ENCODE peak calls at places on chromosomes 11 and 22, in ten cellular contexts. One of them, this sample, is unnamed.
A peak's percentile ranks its signal among the peaks of the same experiment; 100 is the strongest.

GRCh38 chr11:132024587-132025295 is 654.3 kb downstream of the NTM start:
- DNase-seq in neuronal stem cell: no peak
- DNase-seq in brain microvascular endothelial cell: peak; percentile 89
- DNase-seq in mesendoderm: peak; percentile 33
- DNase-seq in neural progenitor cell: no peak
- DNase-seq in upper lobe of right lung: no peak
- DNase-seq in HepG2: no peak
- DNase-seq in heart right ventricle: no peak
- DNase-seq in K562: no peak
- DNase-seq in CD4-positive, CD25-positive, alpha-beta regulatory T cell: no peak
- DNase-seq in this sample: no peak

GRCh38 chr22:26972281-26972680 is 314.9 kb downstream of the MIAT start:
- DNase-seq in brain microvascular endothelial cell: no peak
- DNase-seq in neural progenitor cell: no peak
- DNase-seq in upper lobe of right lung: no peak
- DNase-seq in CD4-positive, CD25-positive, alpha-beta regulatory T cell: no peak
- DNase-seq in heart right ventricle: no peak
- DNase-seq in HepG2: no peak
- DNase-seq in K562: no peak
- DNase-seq in mesendoderm: no peak
- DNase-seq in neuronal stem cell: no peak
- DNase-seq in this sample: no peak

GRCh38 chr11:67439321-67440228 is 2.1 kb upstream of the PTPRCAP start:
- DNase-seq in K562: no peak
- DNase-seq in CD4-positive, CD25-positive, alpha-beta regulatory T cell: no peak
- DNase-seq in HepG2: peak; percentile 19
- DNase-seq in heart right ventricle: no peak
- DNase-seq in brain microvascular endothelial cell: no peak
- DNase-seq in upper lobe of right lung: no peak
- DNase-seq in neural progenitor cell: no peak
- DNase-seq in mesendoderm: peak; percentile 62
- DNase-seq in neuronal stem cell: no peak
- DNase-seq in this sample: peak; percentile 40

GRCh38 chr22:33756508-33756949 is 163.7 kb downstream of the LARGE1 start:
- DNase-seq in HepG2: no peak
- DNase-seq in neuronal stem cell: no peak
- DNase-seq in CD4-positive, CD25-positive, alpha-beta regulatory T cell: no peak
- DNase-seq in K562: no peak
- DNase-seq in neural progenitor cell: peak; percentile 77
- DNase-seq in mesendoderm: peak; percentile 77
- DNase-seq in upper lobe of right lung: no peak
- DNase-seq in heart right ventricle: no peak
- DNase-seq in brain microvascular endothelial cell: no peak
- DNase-seq in this sample: no peak

GRCh38 chr11:7977251-7977917 is 9.8 kb upstream of the EIF3F start:
- DNase-seq in mesendoderm: peak; percentile 55
- DNase-seq in neuronal stem cell: no peak
- DNase-seq in HepG2: no peak
- DNase-seq in CD4-positive, CD25-positive, alpha-beta regulatory T cell: no peak
- DNase-seq in neural progenitor cell: no peak
- DNase-seq in K562: no peak
- DNase-seq in heart right ventricle: no peak
- DNase-seq in brain microvascular endothelial cell: peak; percentile 74
- DNase-seq in upper lobe of right lung: no peak
- DNase-seq in this sample: no peak

GRCh38 chr22:30434775-30435315 is 9.3 kb downstream of the MTFP1 start:
- DNase-seq in mesendoderm: no peak
- DNase-seq in upper lobe of right lung: no peak
- DNase-seq in K562: peak; percentile 24
- DNase-seq in heart right ventricle: no peak
- DNase-seq in HepG2: peak; percentile 62
- DNase-seq in neuronal stem cell: no peak
- DNase-seq in brain microvascular endothelial cell: no peak
- DNase-seq in neural progenitor cell: no peak
- DNase-seq in CD4-positive, CD25-positive, alpha-beta regulatory T cell: no peak
- DNase-seq in this sample: no peak

GRCh38 chr11:118045191-118045590 is 31.7 kb upstream of the TMPRSS4 start:
- DNase-seq in mesendoderm: no peak
- DNase-seq in neuronal stem cell: no peak
- DNase-seq in HepG2: no peak
- DNase-seq in K562: no peak
- DNase-seq in brain microvascular endothelial cell: no peak
- DNase-seq in neural progenitor cell: no peak
- DNase-seq in heart right ventricle: no peak
- DNase-seq in upper lobe of right lung: no peak
- DNase-seq in CD4-positive, CD25-positive, alpha-beta regulatory T cell: no peak
- DNase-seq in this sample: no peak

GRCh38 chr11:15800121-15800800 is 556.1 kb downstream of the SOX6 start:
- DNase-seq in CD4-positive, CD25-positive, alpha-beta regulatory T cell: no peak
- DNase-seq in brain microvascular endothelial cell: peak; percentile 88
- DNase-seq in upper lobe of right lung: peak; percentile 69
- DNase-seq in mesendoderm: peak; percentile 16
- DNase-seq in neuronal stem cell: no peak
- DNase-seq in K562: no peak
- DNase-seq in HepG2: no peak
- DNase-seq in heart right ventricle: peak; percentile 21
- DNase-seq in neural progenitor cell: no peak
- DNase-seq in this sample: no peak

GRCh38 chr11:114082415-114082748 is 22.9 kb downstream of the ZBTB16 start:
- DNase-seq in heart right ventricle: no peak
- DNase-seq in brain microvascular endothelial cell: no peak
- DNase-seq in neural progenitor cell: no peak
- DNase-seq in HepG2: peak; percentile 39
- DNase-seq in mesendoderm: no peak
- DNase-seq in neuronal stem cell: no peak
- DNase-seq in K562: no peak
- DNase-seq in CD4-positive, CD25-positive, alpha-beta regulatory T cell: no peak
- DNase-seq in upper lobe of right lung: no peak
- DNase-seq in this sample: no peak

GRCh38 chr22:50563410-50564160 is 866 bp upstream of the SYCE3 start:
- DNase-seq in brain microvascular endothelial cell: no peak
- DNase-seq in heart right ventricle: no peak
- DNase-seq in K562: no peak
- DNase-seq in neural progenitor cell: no peak
- DNase-seq in CD4-positive, CD25-positive, alpha-beta regulatory T cell: no peak
- DNase-seq in HepG2: peak; percentile 34
- DNase-seq in neuronal stem cell: no peak
- DNase-seq in upper lobe of right lung: no peak
- DNase-seq in mesendoderm: no peak
- DNase-seq in this sample: no peak

GRCh38 chr22:35746946-35747703 is 29.5 kb downstream of the APOL5 start:
- DNase-seq in heart right ventricle: no peak
- DNase-seq in neural progenitor cell: no peak
- DNase-seq in HepG2: no peak
- DNase-seq in neuronal stem cell: no peak
- DNase-seq in brain microvascular endothelial cell: no peak
- DNase-seq in K562: no peak
- DNase-seq in upper lobe of right lung: no peak
- DNase-seq in CD4-positive, CD25-positive, alpha-beta regulatory T cell: no peak
- DNase-seq in mesendoderm: no peak
- DNase-seq in this sample: no peak

GRCh38 chr22:35752172-35752832 is 34.6 kb downstream of the APOL5 start:
- DNase-seq in brain microvascular endothelial cell: no peak
- DNase-seq in upper lobe of right lung: no peak
- DNase-seq in HepG2: no peak
- DNase-seq in neural progenitor cell: peak; percentile 65
- DNase-seq in CD4-positive, CD25-positive, alpha-beta regulatory T cell: no peak
- DNase-seq in heart right ventricle: no peak
- DNase-seq in neuronal stem cell: peak; percentile 48
- DNase-seq in mesendoderm: no peak
- DNase-seq in K562: no peak
- DNase-seq in this sample: no peak

GRCh38 chr22:35752833-35753189 is 35.1 kb downstream of the APOL5 start:
- DNase-seq in brain microvascular endothelial cell: no peak
- DNase-seq in upper lobe of right lung: no peak
- DNase-seq in heart right ventricle: no peak
- DNase-seq in HepG2: no peak
- DNase-seq in neuronal stem cell: no peak
- DNase-seq in neural progenitor cell: no peak
- DNase-seq in mesendoderm: no peak
- DNase-seq in K562: no peak
- DNase-seq in CD4-positive, CD25-positive, alpha-beta regulatory T cell: no peak
- DNase-seq in this sample: no peak

GRCh38 chr22:35746248-35746647 is 28.6 kb downstream of the APOL5 start:
- DNase-seq in upper lobe of right lung: no peak
- DNase-seq in neuronal stem cell: no peak
- DNase-seq in K562: no peak
- DNase-seq in heart right ventricle: peak; percentile 48
- DNase-seq in neural progenitor cell: no peak
- DNase-seq in brain microvascular endothelial cell: no peak
- DNase-seq in mesendoderm: no peak
- DNase-seq in HepG2: no peak
- DNase-seq in CD4-positive, CD25-positive, alpha-beta regulatory T cell: no peak
- DNase-seq in this sample: no peak

GRCh38 chr22:35749808-35750207 is 32.1 kb downstream of the APOL5 start:
- DNase-seq in mesendoderm: peak; percentile 24
- DNase-seq in neural progenitor cell: no peak
- DNase-seq in heart right ventricle: no peak
- DNase-seq in HepG2: no peak
- DNase-seq in neuronal stem cell: no peak
- DNase-seq in upper lobe of right lung: no peak
- DNase-seq in K562: no peak
- DNase-seq in brain microvascular endothelial cell: no peak
- DNase-seq in CD4-positive, CD25-positive, alpha-beta regulatory T cell: no peak
- DNase-seq in this sample: no peak
- H3K27ac ChIP-seq in mesendoderm: no peak overlapping the region
- H3K27ac ChIP-seq in neural progenitor cell: no peak overlapping the region
- H3K27ac ChIP-seq in heart right ventricle: no peak overlapping the region
- H3K27ac ChIP-seq in HepG2: no peak overlapping the region
- H3K27ac ChIP-seq in neuronal stem cell: no peak overlapping the region
- H3K27ac ChIP-seq in upper lobe of right lung: no peak overlapping the region
- H3K27ac ChIP-seq in K562: no peak overlapping the region
- H3K27ac ChIP-seq in brain microvascular endothelial cell: no peak overlapping the region
- H3K27ac ChIP-seq in CD4-positive, CD25-positive, alpha-beta regulatory T cell: no peak overlapping the region
- H3K27ac ChIP-seq in this sample: no peak overlapping the region

GRCh38 chr22:46583571-46583970 is 36.6 kb upstream of the GRAMD4 start:
- DNase-seq in neural progenitor cell: no peak
- DNase-seq in CD4-positive, CD25-positive, alpha-beta regulatory T cell: no peak
- DNase-seq in brain microvascular endothelial cell: no peak
- DNase-seq in mesendoderm: no peak
- DNase-seq in upper lobe of right lung: no peak
- DNase-seq in K562: no peak
- DNase-seq in HepG2: no peak
- DNase-seq in neuronal stem cell: no peak
- DNase-seq in heart right ventricle: no peak
- DNase-seq in this sample: no peak

GRCh38 chr22:46585340-46586122 is 34.7 kb upstream of the GRAMD4 start:
- DNase-seq in mesendoderm: no peak
- DNase-seq in K562: no peak
- DNase-seq in upper lobe of right lung: no peak
- DNase-seq in neuronal stem cell: no peak
- DNase-seq in neural progenitor cell: peak; percentile 1
- DNase-seq in heart right ventricle: no peak
- DNase-seq in brain microvascular endothelial cell: no peak
- DNase-seq in CD4-positive, CD25-positive, alpha-beta regulatory T cell: no peak
- DNase-seq in HepG2: no peak
- DNase-seq in this sample: no peak

GRCh38 chr22:46586123-46586519 is 34.1 kb upstream of the GRAMD4 start:
- DNase-seq in neural progenitor cell: peak; percentile 9
- DNase-seq in K562: no peak
- DNase-seq in neuronal stem cell: no peak
- DNase-seq in mesendoderm: no peak
- DNase-seq in upper lobe of right lung: peak; percentile 63
- DNase-seq in heart right ventricle: no peak
- DNase-seq in CD4-positive, CD25-positive, alpha-beta regulatory T cell: no peak
- DNase-seq in brain microvascular endothelial cell: no peak
- DNase-seq in HepG2: no peak
- DNase-seq in this sample: no peak

GRCh38 chr22:46582281-46582811 is 37.8 kb upstream of the GRAMD4 start:
- DNase-seq in mesendoderm: no peak
- DNase-seq in neuronal stem cell: no peak
- DNase-seq in K562: no peak
- DNase-seq in heart right ventricle: no peak
- DNase-seq in brain microvascular endothelial cell: no peak
- DNase-seq in HepG2: no peak
- DNase-seq in neural progenitor cell: no peak
- DNase-seq in CD4-positive, CD25-positive, alpha-beta regulatory T cell: no peak
- DNase-seq in upper lobe of right lung: peak; percentile 66
- DNase-seq in this sample: no peak

DNA sequence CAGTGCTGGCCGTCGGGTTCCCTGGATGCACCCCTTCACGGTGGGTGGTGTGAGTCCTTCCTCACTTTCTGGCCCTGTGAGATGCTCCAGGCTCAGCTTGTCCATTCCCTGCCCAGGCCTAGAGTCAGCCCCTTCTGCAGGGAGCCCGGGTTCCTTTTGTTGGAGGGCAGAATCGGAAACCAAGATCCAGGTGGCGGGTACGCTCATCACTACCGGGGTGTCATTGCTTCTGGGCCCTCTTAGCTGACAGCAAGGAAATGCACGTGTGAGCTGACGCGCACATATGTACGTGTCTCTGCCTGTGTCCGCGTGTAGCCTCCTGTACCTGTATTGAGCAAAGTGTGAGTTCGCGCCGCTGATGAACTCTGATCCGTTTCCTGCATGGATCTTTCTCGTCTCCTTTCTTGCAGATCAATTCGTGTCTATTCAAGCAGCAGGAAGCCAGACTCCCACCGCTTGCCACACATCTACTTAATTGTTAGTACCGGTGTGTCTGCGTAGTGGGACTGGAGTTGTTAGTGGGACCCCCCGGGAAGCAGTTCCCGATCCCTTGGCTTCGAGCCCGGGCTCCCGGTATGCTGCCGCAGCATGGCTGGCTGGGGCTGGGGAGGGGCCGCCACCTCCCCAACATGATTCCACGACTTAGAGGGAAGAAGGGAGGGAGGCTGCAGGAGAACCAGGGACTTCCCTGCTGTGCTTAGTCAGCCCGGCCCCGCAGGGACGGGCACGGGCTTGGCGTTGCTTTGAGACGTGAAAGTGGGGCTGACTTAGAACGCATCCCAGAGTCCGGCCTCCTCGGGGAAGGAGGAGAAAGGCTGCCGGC is 35.9 kb upstream of the GRAMD4 start:
- DNase-seq in mesendoderm: peak; percentile 40
- DNase-seq in neural progenitor cell: peak; percentile 59
- DNase-seq in CD4-positive, CD25-positive, alpha-beta regulatory T cell: no peak
- DNase-seq in upper lobe of right lung: peak; percentile 60
- DNase-seq in neuronal stem cell: no peak
- DNase-seq in brain microvascular endothelial cell: peak; percentile 32
- DNase-seq in K562: no peak
- DNase-seq in heart right ventricle: no peak
- DNase-seq in HepG2: no peak
- DNase-seq in this sample: no peak
- H3K27ac ChIP-seq in mesendoderm: no peak overlapping the region
- H3K27ac ChIP-seq in neural progenitor cell: no peak overlapping the region
- H3K27ac ChIP-seq in CD4-positive, CD25-positive, alpha-beta regulatory T cell: no peak overlapping the region
- H3K27ac ChIP-seq in upper lobe of right lung: no peak overlapping the region
- H3K27ac ChIP-seq in neuronal stem cell: no peak overlapping the region
- H3K27ac ChIP-seq in brain microvascular endothelial cell: no peak overlapping the region
- H3K27ac ChIP-seq in K562: no peak overlapping the region
- H3K27ac ChIP-seq in heart right ventricle: no peak overlapping the region
- H3K27ac ChIP-seq in HepG2: no peak overlapping the region
- H3K27ac ChIP-seq in this sample: no peak overlapping the region

GRCh38 chr22:37933711-37934376 is 19.6 kb downstream of the C22orf23 start:
- DNase-seq in heart right ventricle: peak; percentile 90
- DNase-seq in HepG2: peak; percentile 83
- DNase-seq in neuronal stem cell: peak; percentile 82
- DNase-seq in upper lobe of right lung: peak; percentile 95
- DNase-seq in neural progenitor cell: peak; percentile 96
- DNase-seq in mesendoderm: peak; percentile 97
- DNase-seq in CD4-positive, CD25-positive, alpha-beta regulatory T cell: peak; percentile 67
- DNase-seq in brain microvascular endothelial cell: peak; percentile 93
- DNase-seq in K562: peak; percentile 87
- DNase-seq in this sample: peak; percentile 57
- H3K27ac ChIP-seq in heart right ventricle: peak overlapping the region; percentile 79
- H3K27ac ChIP-seq in HepG2: peak overlapping the region; percentile 21
- H3K27ac ChIP-seq in neuronal stem cell: peak overlapping the region; percentile 40
- H3K27ac ChIP-seq in upper lobe of right lung: peak overlapping the region; percentile 56
- H3K27ac ChIP-seq in neural progenitor cell: no peak overlapping the region
- H3K27ac ChIP-seq in mesendoderm: no peak overlapping the region
- H3K27ac ChIP-seq in CD4-positive, CD25-positive, alpha-beta regulatory T cell: no peak overlapping the region
- H3K27ac ChIP-seq in brain microvascular endothelial cell: peak overlapping the region; percentile 54
- H3K27ac ChIP-seq in K562: peak overlapping the region; percentile 73
- H3K27ac ChIP-seq in this sample: peak overlapping the region; percentile 72

GRCh38 chr11:130831506-130832385 is 84.5 kb downstream of the SNX19 start:
- DNase-seq in HepG2: no peak
- DNase-seq in brain microvascular endothelial cell: no peak
- DNase-seq in CD4-positive, CD25-positive, alpha-beta regulatory T cell: no peak
- DNase-seq in upper lobe of right lung: no peak
- DNase-seq in neuronal stem cell: no peak
- DNase-seq in heart right ventricle: no peak
- DNase-seq in neural progenitor cell: peak; percentile 45
- DNase-seq in mesendoderm: peak; percentile 38
- DNase-seq in K562: no peak
- DNase-seq in this sample: no peak
- H3K27ac ChIP-seq in HepG2: no peak overlapping the region
- H3K27ac ChIP-seq in brain microvascular endothelial cell: no peak overlapping the region
- H3K27ac ChIP-seq in CD4-positive, CD25-positive, alpha-beta regulatory T cell: no peak overlapping the region
- H3K27ac ChIP-seq in upper lobe of right lung: no peak overlapping the region
- H3K27ac ChIP-seq in neuronal stem cell: no peak overlapping the region
- H3K27ac ChIP-seq in heart right ventricle: no peak overlapping the region
- H3K27ac ChIP-seq in neural progenitor cell: no peak overlapping the region
- H3K27ac ChIP-seq in mesendoderm: no peak overlapping the region
- H3K27ac ChIP-seq in K562: no peak overlapping the region
- H3K27ac ChIP-seq in this sample: no peak overlapping the region

This sample was measured in substantia nigra.